ENCODE peak calls at places on chromosomes 5 and 9, in six cellular contexts. One of them, this sample, is unnamed. For H3K27me3, the result is how much of the 10 kb centered on the place peaks cover.

GRCh38 chr5:19488786-19489185 is 499.2 kb downstream of the CDH18 start:
- DNase-seq in SK-N-SH: no peak
- DNase-seq in GM23338: no peak
- DNase-seq in heart left ventricle: no peak
- DNase-seq in psoas muscle: no peak
- DNase-seq in brain microvascular endothelial cell: no peak
- DNase-seq in this sample: no peak

GRCh38 chr5:126014691-126015090 is 408.5 kb upstream of the GRAMD2B start:
- DNase-seq in SK-N-SH: no peak
- DNase-seq in GM23338: no peak
- DNase-seq in heart left ventricle: no peak
- DNase-seq in psoas muscle: no peak
- DNase-seq in brain microvascular endothelial cell: no peak
- DNase-seq in this sample: no peak

GRCh38 chr9:127444921-127445850 is 6.0 kb downstream of the RPL12 start:
- DNase-seq in SK-N-SH: no peak
- DNase-seq in GM23338: peak
- DNase-seq in heart left ventricle: no peak
- DNase-seq in psoas muscle: no peak
- DNase-seq in brain microvascular endothelial cell: no peak
- DNase-seq in this sample: no peak

GRCh38 chr9:108956098-108956533 is 21.9 kb downstream of the ABITRAM start:
- DNase-seq in SK-N-SH: peak
- DNase-seq in GM23338: no peak
- DNase-seq in heart left ventricle: no peak
- DNase-seq in psoas muscle: no peak
- DNase-seq in brain microvascular endothelial cell: no peak
- DNase-seq in this sample: no peak

GRCh38 chr5:134714120-134714519 is 24.2 kb upstream of the CAMLG start:
- DNase-seq in SK-N-SH: no peak
- DNase-seq in GM23338: peak
- DNase-seq in heart left ventricle: no peak
- DNase-seq in psoas muscle: no peak
- DNase-seq in brain microvascular endothelial cell: peak
- DNase-seq in this sample: no peak

GRCh38 chr5:137563301-137563645 is 64.1 kb upstream of the SPOCK1 start:
- DNase-seq in SK-N-SH: no peak
- DNase-seq in GM23338: no peak
- DNase-seq in heart left ventricle: no peak
- DNase-seq in psoas muscle: no peak
- DNase-seq in brain microvascular endothelial cell: no peak
- DNase-seq in this sample: no peak

GRCh38 chr5:31054436-31054835 is 139.1 kb upstream of the CDH6 start:
- DNase-seq in SK-N-SH: no peak
- DNase-seq in GM23338: no peak
- DNase-seq in heart left ventricle: no peak
- DNase-seq in psoas muscle: no peak
- DNase-seq in brain microvascular endothelial cell: no peak
- DNase-seq in this sample: no peak

GRCh38 chr9:120579139-120579749 is 723 bp downstream of the CDK5RAP2 start:
- DNase-seq in SK-N-SH: no peak
- DNase-seq in GM23338: peak
- DNase-seq in heart left ventricle: no peak
- DNase-seq in psoas muscle: no peak
- DNase-seq in brain microvascular endothelial cell: no peak
- DNase-seq in this sample: no peak

GRCh38 chr5:178449163-178450060 is 140.8 kb downstream of the COL23A1 start:
- DNase-seq in SK-N-SH: peak
- DNase-seq in GM23338: no peak
- DNase-seq in heart left ventricle: peak
- DNase-seq in psoas muscle: no peak
- DNase-seq in brain microvascular endothelial cell: no peak
- DNase-seq in this sample: no peak

GRCh38 chr9:76399831-76400230 is 5.6 kb upstream of the RFK start:
- DNase-seq in SK-N-SH: no peak
- DNase-seq in GM23338: no peak
- DNase-seq in heart left ventricle: no peak
- DNase-seq in psoas muscle: no peak
- DNase-seq in brain microvascular endothelial cell: no peak
- DNase-seq in this sample: no peak

GRCh38 chr9:127396808-127397721 is at the start of gene SLC2A8:
- DNase-seq in SK-N-SH: peak
- DNase-seq in GM23338: peak
- DNase-seq in heart left ventricle: peak
- DNase-seq in psoas muscle: peak
- DNase-seq in brain microvascular endothelial cell: peak
- DNase-seq in this sample: peak

GRCh38 chr9:101119206-101119819 is 90.8 kb downstream of the PLPPR1 start:
- DNase-seq in SK-N-SH: peak
- DNase-seq in GM23338: peak
- DNase-seq in heart left ventricle: peak
- DNase-seq in psoas muscle: peak
- DNase-seq in brain microvascular endothelial cell: peak
- DNase-seq in this sample: no peak

GRCh38 chr9:83538172-83538889 is at the start of gene FRMD3:
- DNase-seq in SK-N-SH: peak
- DNase-seq in GM23338: peak
- DNase-seq in heart left ventricle: peak
- DNase-seq in psoas muscle: peak
- DNase-seq in brain microvascular endothelial cell: peak
- DNase-seq in this sample: peak

GRCh38 chr5:152593388-152593787 is 188.3 kb upstream of the NMUR2 start:
- DNase-seq in SK-N-SH: peak
- DNase-seq in GM23338: peak
- DNase-seq in heart left ventricle: no peak
- DNase-seq in psoas muscle: no peak
- DNase-seq in brain microvascular endothelial cell: no peak
- DNase-seq in this sample: no peak

GRCh38 chr9:133641396-133641655 is 5.2 kb downstream of the DBH start:
- DNase-seq in SK-N-SH: no peak
- DNase-seq in GM23338: no peak
- DNase-seq in heart left ventricle: no peak
- DNase-seq in psoas muscle: peak
- DNase-seq in brain microvascular endothelial cell: no peak
- DNase-seq in this sample: no peak

GRCh38 chr9:111038336-111039202 is at the start of gene LPAR1:
- DNase-seq in SK-N-SH: peak
- DNase-seq in GM23338: peak
- DNase-seq in heart left ventricle: peak
- DNase-seq in psoas muscle: peak
- DNase-seq in brain microvascular endothelial cell: peak
- DNase-seq in this sample: peak

GRCh38 chr5:1108865-1109174 is 3.0 kb downstream of the SLC12A7 start:
- DNase-seq in SK-N-SH: no peak
- DNase-seq in GM23338: no peak
- DNase-seq in heart left ventricle: no peak
- DNase-seq in psoas muscle: no peak
- DNase-seq in brain microvascular endothelial cell: no peak
- DNase-seq in this sample: no peak
- H3K4me3 ChIP-seq in SK-N-SH: no peak
- H3K4me3 ChIP-seq in GM23338: no peak
- H3K4me3 ChIP-seq in heart left ventricle: peak
- H3K4me3 ChIP-seq in psoas muscle: peak
- H3K4me3 ChIP-seq in brain microvascular endothelial cell: no peak
- H3K4me3 ChIP-seq in this sample: peak

GRCh38 chr5:123083298-123083697 is 5.7 kb upstream of the PRDM6 start:
- DNase-seq in SK-N-SH: no peak
- DNase-seq in GM23338: no peak
- DNase-seq in heart left ventricle: no peak
- DNase-seq in psoas muscle: no peak
- DNase-seq in brain microvascular endothelial cell: no peak
- DNase-seq in this sample: no peak

GRCh38 chr5:123075521-123076163 is 13.4 kb upstream of the PRDM6 start:
- DNase-seq in SK-N-SH: no peak
- DNase-seq in GM23338: no peak
- DNase-seq in heart left ventricle: no peak
- DNase-seq in psoas muscle: no peak
- DNase-seq in brain microvascular endothelial cell: no peak
- DNase-seq in this sample: no peak

GRCh38 chr5:123084730-123085605 is 4.1 kb upstream of the PRDM6 start:
- DNase-seq in SK-N-SH: no peak
- DNase-seq in GM23338: peak
- DNase-seq in heart left ventricle: no peak
- DNase-seq in psoas muscle: no peak
- DNase-seq in brain microvascular endothelial cell: no peak
- DNase-seq in this sample: no peak

GRCh38 chr5:123085638-123086286 is 3.3 kb upstream of the PRDM6 start:
- DNase-seq in SK-N-SH: no peak
- DNase-seq in GM23338: peak
- DNase-seq in heart left ventricle: no peak
- DNase-seq in psoas muscle: no peak
- DNase-seq in brain microvascular endothelial cell: no peak
- DNase-seq in this sample: no peak

DNA sequence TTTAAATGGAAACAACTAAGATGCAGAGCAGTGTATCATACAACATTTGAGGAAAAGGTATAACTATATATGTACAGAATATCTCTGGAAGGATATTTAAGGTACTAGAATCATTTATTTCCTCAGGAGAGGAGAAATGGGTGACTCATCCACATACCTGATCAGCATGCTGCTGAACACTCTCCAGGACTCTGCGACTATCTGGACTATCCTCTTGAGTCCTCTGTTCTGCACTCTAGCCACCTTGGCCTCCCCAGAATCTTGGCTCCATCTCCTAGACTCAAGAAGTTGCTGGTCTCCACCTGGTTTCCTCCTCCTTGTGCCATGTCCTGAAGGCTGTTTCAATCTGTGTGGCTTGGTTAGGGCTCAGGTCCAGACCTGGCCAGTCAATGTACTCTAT is 8.8 kb upstream of the PRDM6 start:
- DNase-seq in SK-N-SH: no peak
- DNase-seq in GM23338: no peak
- DNase-seq in heart left ventricle: no peak
- DNase-seq in psoas muscle: no peak
- DNase-seq in brain microvascular endothelial cell: no peak
- DNase-seq in this sample: no peak
- H3K27me3 ChIP-seq in SK-N-SH: under half
- H3K27me3 ChIP-seq in GM23338: under half
- H3K27me3 ChIP-seq in heart left ventricle: under half
- H3K27me3 ChIP-seq in psoas muscle: under half
- H3K27me3 ChIP-seq in brain microvascular endothelial cell: under half
- H3K27me3 ChIP-seq in this sample: under half

GRCh38 chr5:74555991-74556390 is 84.5 kb downstream of the ENC1 start:
- DNase-seq in SK-N-SH: peak
- DNase-seq in GM23338: no peak
- DNase-seq in heart left ventricle: no peak
- DNase-seq in psoas muscle: no peak
- DNase-seq in brain microvascular endothelial cell: no peak
- DNase-seq in this sample: no peak

GRCh38 chr5:74552101-74552500 is 88.4 kb downstream of the ENC1 start:
- DNase-seq in SK-N-SH: no peak
- DNase-seq in GM23338: no peak
- DNase-seq in heart left ventricle: no peak
- DNase-seq in psoas muscle: no peak
- DNase-seq in brain microvascular endothelial cell: no peak
- DNase-seq in this sample: no peak

GRCh38 chr5:74549351-74549750 is 91.2 kb downstream of the ENC1 start:
- DNase-seq in SK-N-SH: no peak
- DNase-seq in GM23338: no peak
- DNase-seq in heart left ventricle: no peak
- DNase-seq in psoas muscle: no peak
- DNase-seq in brain microvascular endothelial cell: no peak
- DNase-seq in this sample: no peak

GRCh38 chr5:74546796-74547195 is 93.7 kb downstream of the ENC1 start:
- DNase-seq in SK-N-SH: no peak
- DNase-seq in GM23338: no peak
- DNase-seq in heart left ventricle: no peak
- DNase-seq in psoas muscle: no peak
- DNase-seq in brain microvascular endothelial cell: no peak
- DNase-seq in this sample: no peak

DNA sequence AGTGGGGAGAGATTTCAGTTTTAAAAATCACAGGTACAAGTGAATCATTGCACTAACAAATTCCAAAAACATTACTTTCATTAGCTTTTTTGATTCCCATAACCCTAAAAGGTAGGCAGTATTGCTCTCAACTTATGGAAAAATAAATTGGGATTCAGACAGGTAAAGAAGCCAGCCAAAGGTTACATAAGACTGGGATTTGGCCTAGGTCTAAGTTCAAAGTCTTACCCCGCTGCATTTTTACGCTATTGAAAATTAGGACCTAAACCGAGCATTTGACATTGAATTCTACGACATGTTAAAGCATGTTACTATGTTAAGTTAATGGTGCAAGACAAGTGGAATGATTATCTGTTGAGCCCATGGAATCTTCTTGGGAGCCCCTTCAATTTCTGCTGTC is 89.6 kb downstream of the ENC1 start:
- DNase-seq in SK-N-SH: no peak
- DNase-seq in GM23338: no peak
- DNase-seq in heart left ventricle: no peak
- DNase-seq in psoas muscle: no peak
- DNase-seq in brain microvascular endothelial cell: no peak
- DNase-seq in this sample: no peak
- H3K27ac ChIP-seq in SK-N-SH: no peak
- H3K27ac ChIP-seq in GM23338: no peak
- H3K27ac ChIP-seq in heart left ventricle: no peak
- H3K27ac ChIP-seq in psoas muscle: no peak
- H3K27ac ChIP-seq in brain microvascular endothelial cell: no peak
- H3K27ac ChIP-seq in this sample: no peak

DNA sequence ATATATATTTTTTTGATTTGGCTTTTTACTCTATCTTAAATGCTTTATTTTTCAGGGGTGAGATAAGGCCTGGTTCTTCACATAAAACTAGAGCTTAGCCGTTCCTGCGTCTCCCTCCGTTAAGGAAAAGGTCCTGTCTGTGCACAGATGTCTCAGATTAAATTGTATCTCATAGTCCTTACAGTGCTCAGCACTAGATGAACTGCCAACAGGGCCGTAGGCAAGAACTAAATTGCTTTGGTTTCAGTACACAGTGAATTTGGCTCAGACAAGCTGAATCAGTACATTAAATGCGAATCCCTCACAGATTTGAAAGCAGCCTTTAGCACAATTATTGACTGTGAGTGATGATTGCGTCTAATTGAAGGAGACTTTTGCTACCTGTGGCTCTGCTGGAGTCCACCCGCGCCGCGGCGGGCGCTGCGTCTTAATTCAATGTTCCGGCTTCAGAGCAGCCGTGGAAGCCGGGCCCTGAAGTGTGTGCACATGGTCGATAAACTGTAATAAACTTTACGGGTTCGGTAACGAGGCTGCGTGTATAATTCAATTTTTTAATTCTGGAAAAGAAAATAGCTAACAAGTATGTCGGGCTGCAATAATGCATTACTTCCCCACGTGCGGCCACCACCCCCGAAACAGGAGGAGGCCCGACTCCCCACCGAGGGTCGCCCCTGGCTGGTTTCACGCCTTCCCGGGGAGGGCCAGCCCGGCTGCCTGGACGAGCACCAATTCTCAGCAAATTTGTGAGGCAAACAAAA is 269.6 kb upstream of the IRX1 start:
- DNase-seq in SK-N-SH: no peak
- DNase-seq in GM23338: no peak
- DNase-seq in heart left ventricle: no peak
- DNase-seq in psoas muscle: no peak
- DNase-seq in brain microvascular endothelial cell: no peak
- DNase-seq in this sample: no peak
- H3K4me3 ChIP-seq in SK-N-SH: no peak
- H3K4me3 ChIP-seq in GM23338: no peak
- H3K4me3 ChIP-seq in heart left ventricle: no peak
- H3K4me3 ChIP-seq in psoas muscle: no peak
- H3K4me3 ChIP-seq in brain microvascular endothelial cell: no peak
- H3K4me3 ChIP-seq in this sample: no peak

GRCh38 chr9:36844961-36845360 is 189.1 kb downstream of the PAX5 start:
- DNase-seq in SK-N-SH: no peak
- DNase-seq in GM23338: no peak
- DNase-seq in heart left ventricle: no peak
- DNase-seq in psoas muscle: peak
- DNase-seq in brain microvascular endothelial cell: no peak
- DNase-seq in this sample: no peak
- H3K27me3 ChIP-seq in SK-N-SH: under half
- H3K27me3 ChIP-seq in GM23338: under half
- H3K27me3 ChIP-seq in heart left ventricle: under half
- H3K27me3 ChIP-seq in psoas muscle: under half
- H3K27me3 ChIP-seq in brain microvascular endothelial cell: under half
- H3K27me3 ChIP-seq in this sample: under half